ENCODE peak calls at places on chromosomes 2 and 18, in seven cellular contexts. J, S, P, B, W, I and G are unnamed samples. For H3K4me1, the result is how much of the 10 kb centered on the place peaks cover.

GRCh38 chr2:204264746-204265145 is 280.5 kb upstream of the PARD3B start:
- DNase-seq in J (no peak), S (no peak), P (no peak), B (no peak), W (no peak), I (no peak), G (no peak)

GRCh38 chr2:186424265-186424664 is 61.8 kb upstream of the ZC3H15 start:
- DNase-seq in J (peak), S (no peak), P (no peak), B (no peak), W (no peak), I (no peak), G (no peak)

GRCh38 chr2:119491776-119492525 is 32.3 kb downstream of the SCTR start:
- DNase-seq in J (peak), S (peak), P (no peak), B (no peak), W (no peak), I (no peak), G (no peak)

GRCh38 chr18:76592096-76592495 is 97.1 kb upstream of the ZNF516 start:
- DNase-seq in J (no peak), S (no peak), P (no peak), B (no peak), W (no peak), I (no peak), G (no peak)

GRCh38 chr18:75783816-75784215 is 356.3 kb upstream of the SMIM21 start:
- DNase-seq in J (no peak), S (no peak), P (no peak), B (no peak), W (no peak), I (no peak), G (no peak)

GRCh38 chr2:66538291-66538690 is 103.4 kb downstream of the MEIS1 start:
- DNase-seq in J (no peak), S (no peak), P (no peak), B (no peak), W (no peak), I (no peak), G (no peak)

GRCh38 chr2:128270306-128271185 is 48.1 kb downstream of the HS6ST1 start:
- DNase-seq in J (no peak), S (no peak), P (peak), B (peak), W (no peak), I (peak), G (no peak)

GRCh38 chr2:101464841-101465240 is 10.1 kb downstream of the RFX8 start:
- DNase-seq in J (no peak), S (no peak), P (no peak), B (no peak), W (no peak), I (no peak), G (no peak)

GRCh38 chr2:157170299-157170698 is 87.2 kb upstream of the GALNT5 start:
- DNase-seq in J (no peak), S (no peak), P (no peak), B (no peak), W (no peak), I (no peak), G (no peak)

GRCh38 chr18:79393626-79394401 is 1.9 kb upstream of the NFATC1 start:
- DNase-seq in J (peak), S (peak), P (peak), B (peak), W (peak), I (peak), G (peak)

GRCh38 chr2:72993147-72993546 is 75.8 kb downstream of the EMX1 start:
- DNase-seq in J (peak), S (no peak), P (peak), B (peak), W (no peak), I (peak), G (no peak)

GRCh38 chr2:72114693-72115051 is 33.0 kb downstream of the CYP26B1 start:
- DNase-seq in J (no peak), S (no peak), P (no peak), B (no peak), W (no peak), I (no peak), G (no peak)

GRCh38 chr2:181306785-181307184 is 150.4 kb upstream of the ITGA4 start:
- DNase-seq in J (no peak), S (no peak), P (no peak), B (no peak), W (no peak), I (no peak), G (no peak)

GRCh38 chr2:217396165-217396564 is 536.3 kb upstream of the TNP1 start:
- DNase-seq in J (no peak), S (peak), P (no peak), B (no peak), W (no peak), I (no peak), G (no peak)

GRCh38 chr18:24868760-24869237 is 408.4 kb downstream of the HRH4 start:
- DNase-seq in J (no peak), S (no peak), P (no peak), B (no peak), W (no peak), I (no peak), G (no peak)

DNA sequence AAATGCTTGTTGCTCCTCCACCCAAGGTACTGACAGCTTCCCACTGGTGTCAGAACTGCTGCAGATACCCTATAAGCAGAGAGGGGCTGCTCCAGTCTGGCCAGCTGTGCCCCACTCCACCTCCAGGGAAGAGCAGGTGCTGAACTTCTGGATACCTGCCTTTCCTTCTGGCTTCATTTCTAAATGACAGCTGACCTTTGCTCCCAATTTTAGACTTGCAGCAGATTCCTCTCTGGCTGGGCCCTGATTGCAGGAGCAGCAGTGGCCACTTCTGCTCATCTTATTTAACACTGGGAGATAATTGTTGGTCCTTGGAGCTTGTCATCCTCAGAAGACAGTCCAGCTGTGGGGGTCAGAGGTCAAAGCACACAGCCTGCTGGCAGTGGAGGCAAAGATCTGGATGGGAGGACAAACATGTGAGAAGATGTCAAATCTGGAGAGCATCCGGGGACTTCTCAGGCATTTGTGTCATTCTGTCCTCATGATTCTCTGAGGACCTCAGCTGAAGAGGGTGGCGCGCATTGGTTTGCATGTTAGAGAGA is 38.9 kb downstream of the SETBP1 start:
- DNase-seq in J (no peak), S (no peak), P (no peak), B (no peak), W (no peak), I (no peak), G (no peak)
- H3K4me1 ChIP-seq in J (under half), S (under half), P (under half), B (under half), W (under half), I (half or more), G (under half)

GRCh38 chr2:53289309-53290006 is 478.1 kb upstream of the CHAC2 start:
- DNase-seq in J (no peak), S (peak), P (no peak), B (no peak), W (no peak), I (no peak), G (no peak)
- TF ChIP-seq CTCF in J (no peak), S (no peak), P (no peak), B (no peak), W (no peak), I (no peak), G (no peak)

GRCh38 chr2:31202833-31203232 is 14.5 kb downstream of the CAPN14 start:
- DNase-seq in J (no peak), S (no peak), P (no peak), B (no peak), W (no peak), I (no peak), G (no peak)

GRCh38 chr2:31203916-31204315 is 13.4 kb downstream of the CAPN14 start:
- DNase-seq in J (no peak), S (no peak), P (no peak), B (no peak), W (no peak), I (no peak), G (no peak)

GRCh38 chr2:31202041-31202440 is 15.3 kb downstream of the CAPN14 start:
- DNase-seq in J (no peak), S (no peak), P (no peak), B (no peak), W (no peak), I (no peak), G (no peak)

GRCh38 chr2:31199206-31199605 is 18.1 kb downstream of the CAPN14 start:
- DNase-seq in J (no peak), S (no peak), P (no peak), B (no peak), W (no peak), I (no peak), G (no peak)

GRCh38 chr2:31200972-31201371 is 16.3 kb downstream of the CAPN14 start:
- DNase-seq in J (no peak), S (no peak), P (no peak), B (no peak), W (no peak), I (no peak), G (no peak)
- H3K4me1 ChIP-seq in J (under half), S (under half), P (under half), B (under half), W (under half), I (under half), G (under half)

DNA sequence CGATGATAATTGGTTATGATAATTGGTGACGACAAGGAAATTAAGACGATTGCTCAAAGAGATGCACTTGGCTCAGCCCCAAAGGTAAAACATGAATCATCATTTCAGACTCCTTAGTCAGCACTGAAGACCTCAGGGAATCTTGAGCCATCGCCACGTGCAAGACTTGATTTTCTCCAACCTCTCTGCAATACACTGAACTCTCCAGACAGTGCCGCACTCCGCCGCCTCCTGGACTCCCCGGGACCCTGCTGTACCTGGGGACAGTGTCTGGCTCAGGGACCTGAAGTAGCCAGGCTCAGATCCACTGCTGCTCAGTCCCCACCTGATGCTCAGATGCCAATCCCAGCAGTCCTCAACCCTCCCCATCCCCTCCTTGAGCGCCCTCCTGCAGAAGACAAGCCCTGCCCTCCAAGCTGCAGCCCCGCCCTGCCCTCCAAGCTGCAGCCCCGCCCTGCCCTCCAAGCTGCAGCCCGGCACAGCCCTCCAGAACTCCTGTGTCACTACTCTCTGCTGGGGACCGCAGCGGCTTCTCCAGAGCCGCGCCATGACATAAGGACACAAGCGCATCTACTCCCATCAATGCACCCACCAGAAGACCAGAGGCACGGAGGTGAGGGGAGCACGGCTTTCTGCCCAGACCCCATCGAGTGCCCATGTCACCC is 1.1 kb downstream of the TMEM18 start:
- DNase-seq in J (peak), S (peak), P (peak), B (peak), W (no peak), I (peak), G (no peak)
- TF ChIP-seq CTCF in J (no peak), S (peak), P (no peak), B (peak), W (no peak), I (no peak), G (no peak)

DNA sequence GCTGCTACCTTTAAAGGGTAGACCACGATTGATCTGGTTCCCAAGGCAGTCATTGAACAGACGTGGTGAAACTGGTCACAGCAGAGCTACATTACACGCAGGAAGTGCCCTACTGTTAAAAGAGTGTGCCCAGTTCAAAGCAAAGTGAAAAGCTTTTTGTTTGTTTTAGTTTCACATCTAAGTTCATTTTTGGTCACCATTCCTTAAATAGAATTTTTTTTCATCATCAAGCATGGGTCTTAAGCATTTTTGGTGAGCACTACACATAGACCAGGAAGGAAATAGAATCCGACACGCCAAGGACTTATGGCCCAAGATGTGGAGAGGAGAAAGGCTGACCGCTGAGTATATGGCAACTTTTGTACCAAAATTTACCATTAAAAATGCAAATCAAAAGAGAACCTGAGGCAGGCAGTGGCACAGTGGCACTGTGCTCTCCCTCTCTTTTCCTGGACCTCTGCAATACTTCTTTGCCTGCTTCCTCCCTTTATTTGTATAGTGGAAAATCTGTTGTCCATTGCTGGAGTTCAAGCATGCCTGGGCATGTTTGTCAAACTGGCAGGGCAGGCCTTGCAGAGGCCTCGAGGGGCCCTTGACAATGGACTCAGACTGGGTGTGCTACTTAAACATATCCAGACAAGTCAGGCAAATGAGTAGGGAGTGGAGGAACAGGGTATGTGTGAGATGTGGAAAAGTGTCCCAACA is 42.6 kb upstream of the HNRNPA3 start:
- DNase-seq in J (no peak), S (peak), P (no peak), B (no peak), W (peak), I (no peak), G (no peak)
- H3K4me1 ChIP-seq in J (under half), S (half or more), P (under half), B (under half), W (half or more), I (under half), G (under half)

GRCh38 chr2:161161074-161161577 is 898 bp downstream of the TANK start:
- DNase-seq in J (peak), S (no peak), P (no peak), B (no peak), W (no peak), I (no peak), G (no peak)

GRCh38 chr2:161159829-161160225 is 401 bp upstream of the TANK start:
- DNase-seq in J (no peak), S (no peak), P (no peak), B (no peak), W (no peak), I (no peak), G (no peak)

GRCh38 chr2:161163438-161163837 is 3.2 kb downstream of the TANK start:
- DNase-seq in J (no peak), S (no peak), P (no peak), B (no peak), W (no peak), I (no peak), G (no peak)

GRCh38 chr2:161158882-161159281 is 1.3 kb upstream of the TANK start:
- DNase-seq in J (no peak), S (no peak), P (no peak), B (no peak), W (no peak), I (no peak), G (no peak)

GRCh38 chr2:161160226-161161073 is at the start of gene TANK:
- DNase-seq in J (peak), S (peak), P (peak), B (peak), W (peak), I (peak), G (peak)
- TF ChIP-seq CTCF in J (no peak), S (no peak), P (no peak), B (no peak), W (no peak), I (no peak), G (no peak)

DNA sequence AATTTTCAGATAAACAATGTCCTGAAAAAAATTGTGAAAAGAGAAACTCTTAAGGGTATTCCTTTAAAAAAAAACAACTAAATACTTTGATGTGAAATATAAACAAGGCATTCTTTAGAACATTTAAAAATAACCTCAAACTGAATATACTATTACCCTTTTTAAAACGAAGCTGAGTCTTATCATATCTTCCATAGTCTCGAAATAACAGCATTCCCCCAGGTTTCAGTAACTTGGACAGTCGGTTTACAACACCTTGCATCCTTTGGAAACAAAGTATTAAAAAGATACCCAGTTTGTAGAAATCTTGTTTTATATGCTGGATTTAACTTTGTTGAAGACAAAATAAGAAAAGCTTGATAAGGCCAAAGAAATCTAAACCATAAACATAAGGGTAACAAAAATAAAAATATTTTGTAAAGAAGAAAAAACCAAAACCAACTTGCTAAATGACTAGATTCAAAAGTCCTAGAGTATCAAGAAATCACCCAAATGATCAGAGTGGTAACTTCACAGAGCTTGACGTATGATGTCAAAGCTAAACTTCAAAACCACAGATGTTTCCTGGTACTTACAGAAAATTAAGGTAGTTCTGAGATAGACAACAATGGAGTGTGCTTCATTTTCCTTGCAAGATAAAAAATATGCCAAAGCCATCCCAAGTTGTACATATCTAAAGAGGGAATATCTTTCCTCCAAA is 107.8 kb downstream of the METTL8 start:
- DNase-seq in J (no peak), S (no peak), P (no peak), B (no peak), W (no peak), I (no peak), G (no peak)
- H3K4me1 ChIP-seq in J (under half), S (under half), P (under half), B (under half), W (under half), I (under half), G (under half)

GRCh38 chr2:42317945-42318344 is 43.1 kb downstream of the COX7A2L start:
- DNase-seq in J (no peak), S (no peak), P (no peak), B (no peak), W (no peak), I (no peak), G (no peak)
- TF ChIP-seq CTCF in J (no peak), S (no peak), P (no peak), B (no peak), W (no peak), I (no peak), G (no peak)